ENCODE peak calls at places on chromosomes 7 and 10, in seven cellular contexts. B, L, T, K, O, N and Q are unnamed samples.

GRCh38 chr7:51376420-51377092 is 59.9 kb upstream of the COBL start:
- DNase-seq in B (no peak), L (peak; percentile 37), T (no peak), K (peak; percentile 43), O (no peak), N (no peak), Q (peak; percentile 98)

GRCh38 chr7:97982647-97983046 is 7.3 kb downstream of the OCM2 start:
- DNase-seq in B (no peak), L (peak; percentile 24), T (no peak), K (no peak), O (no peak), N (no peak), Q (peak; percentile 12)

GRCh38 chr10:77165445-77166316 is 471.9 kb downstream of the KCNMA1 start:
- DNase-seq in B (peak; percentile 23), L (peak; percentile 68), T (no peak), K (no peak), O (peak; percentile 43), N (peak; percentile 60), Q (peak; percentile 76)

GRCh38 chr10:102059987-102060386 is 4.0 kb upstream of the ARMH3 start:
- DNase-seq in B (no peak), L (no peak), T (no peak), K (no peak), O (no peak), N (no peak), Q (no peak)

GRCh38 chr7:50641442-50642405 is 76.5 kb upstream of the DDC start:
- DNase-seq in B (no peak), L (no peak), T (no peak), K (no peak), O (no peak), N (peak; percentile 42), Q (no peak)

GRCh38 chr7:137443616-137444015 is 100.1 kb upstream of the PTN start:
- DNase-seq in B (no peak), L (no peak), T (no peak), K (peak; percentile 21), O (peak; percentile 36), N (no peak), Q (no peak)

GRCh38 chr10:34544400-34544799 is 270.7 kb downstream of the PARD3 start:
- DNase-seq in B (no peak), L (no peak), T (no peak), K (no peak), O (no peak), N (no peak), Q (no peak)

GRCh38 chr7:137325927-137326326 is 17.6 kb downstream of the PTN start:
- DNase-seq in B (no peak), L (peak; percentile 58), T (no peak), K (no peak), O (no peak), N (no peak), Q (no peak)

GRCh38 chr10:105287970-105288369 is 646.9 kb downstream of the SORCS3 start:
- DNase-seq in B (no peak), L (no peak), T (no peak), K (no peak), O (no peak), N (no peak), Q (no peak)

GRCh38 chr7:104931181-104931781 is 82.7 kb upstream of the KMT2E start:
- DNase-seq in B (no peak), L (peak; percentile 44), T (no peak), K (no peak), O (no peak), N (no peak), Q (peak; percentile 32)

GRCh38 chr10:118204292-118204943 is 137.7 kb downstream of the FAM204A start:
- DNase-seq in B (no peak), L (no peak), T (no peak), K (no peak), O (no peak), N (no peak), Q (no peak)

GRCh38 chr7:81937091-81937490 is 167.2 kb upstream of the HGF start:
- DNase-seq in B (no peak), L (no peak), T (no peak), K (no peak), O (no peak), N (no peak), Q (no peak)

GRCh38 chr7:28230273-28230672 is 49.7 kb upstream of the JAZF1 start:
- DNase-seq in B (no peak), L (no peak), T (no peak), K (no peak), O (no peak), N (no peak), Q (no peak)

GRCh38 chr10:61897671-61898434 is 3.6 kb upstream of the ARID5B start:
- DNase-seq in B (no peak), L (peak; percentile 3), T (peak; percentile 5), K (no peak), O (no peak), N (no peak), Q (peak; percentile 5)

GRCh38 chr7:26513948-26514347 is 222.3 kb downstream of the SNX10 start:
- DNase-seq in B (no peak), L (no peak), T (no peak), K (no peak), O (no peak), N (no peak), Q (no peak)

GRCh38 chr7:149838992-149839408 is 825 bp downstream of the ZNF862 start:
- DNase-seq in B (no peak), L (peak; percentile 24), T (no peak), K (no peak), O (no peak), N (no peak), Q (no peak)

GRCh38 chr7:133698127-133698526 is 429.0 kb upstream of the LRGUK start:
- DNase-seq in B (no peak), L (no peak), T (no peak), K (no peak), O (no peak), N (no peak), Q (no peak)

GRCh38 chr7:72335561-72336381 is 76.4 kb downstream of the CALN1 start:
- DNase-seq in B (no peak), L (no peak), T (no peak), K (no peak), O (no peak), N (no peak), Q (no peak)

GRCh38 chr7:128899392-128899791 is 11.1 kb downstream of the KCP start:
- DNase-seq in B (no peak), L (no peak), T (no peak), K (no peak), O (no peak), N (no peak), Q (no peak)

GRCh38 chr10:71598673-71599072 is 120.9 kb downstream of the C10orf105 start:
- DNase-seq in B (no peak), L (no peak), T (no peak), K (no peak), O (peak; percentile 75), N (no peak), Q (no peak)